ENCODE peak calls at places on chromosomes 3 and 15, in four cellular contexts. T is SJSA1, L is RPMI7951, A is HT-29. I is an unnamed sample.

GRCh38 chr3:52004158-52004787 is 8.6 kb upstream of the RPL29 start:
- DNase-seq in T (no peak), L (peak), A (no peak), I (no peak)

GRCh38 chr15:55695432-55695831 is 47.5 kb downstream of the PRTG start:
- DNase-seq in T (no peak), L (no peak), A (no peak), I (no peak)

GRCh38 chr3:8869613-8870012 is 93.7 kb downstream of the RAD18 start:
- DNase-seq in T (peak), L (peak), A (peak), I (peak)

GRCh38 chr15:44719293-44719999 is 8.1 kb downstream of the B2M start:
- DNase-seq in T (peak), L (peak), A (no peak), I (no peak)

GRCh38 chr15:31397851-31398661 is 71.4 kb downstream of the KLF13 start:
- DNase-seq in T (no peak), L (peak), A (no peak), I (no peak)

GRCh38 chr15:77500986-77501385 is 80.3 kb downstream of the HMG20A start:
- DNase-seq in T (no peak), L (peak), A (no peak), I (no peak)

GRCh38 chr15:40006003-40006402 is 33.0 kb downstream of the SRP14 start:
- DNase-seq in T (peak), L (no peak), A (no peak), I (no peak)

GRCh38 chr15:33132722-33133345 is 61.7 kb downstream of the FMN1 start:
- DNase-seq in T (peak), L (peak), A (peak), I (peak)

GRCh38 chr3:179015551-179016020 is 56.0 kb downstream of the ZMAT3 start:
- DNase-seq in T (peak), L (peak), A (peak), I (peak)

GRCh38 chr15:33860749-33861148 is 107.5 kb upstream of the CHRM5 start:
- DNase-seq in T (peak), L (peak), A (no peak), I (peak)

GRCh38 chr3:35760147-35760546 is 120.8 kb downstream of the ARPP21 start:
- DNase-seq in T (no peak), L (no peak), A (no peak), I (peak)

GRCh38 chr15:20106026-20106425 is 435.6 kb downstream of the GOLGA6L6 start:
- DNase-seq in T (no peak), L (peak), A (peak), I (no peak)

GRCh38 chr15:73324496-73325170 is 44.1 kb downstream of the HCN4 start:
- DNase-seq in T (no peak), L (no peak), A (no peak), I (no peak)

GRCh38 chr15:76803049-76803571 is 102.0 kb downstream of the SCAPER start:
- DNase-seq in T (no peak), L (no peak), A (no peak), I (no peak)

GRCh38 chr15:70383856-70384255 is 286.1 kb upstream of the TLE3 start:
- DNase-seq in T (no peak), L (no peak), A (no peak), I (no peak)

GRCh38 chr3:118187221-118187620 is 847.4 kb downstream of the IGSF11 start:
- DNase-seq in T (no peak), L (no peak), A (no peak), I (no peak)

I was measured in A172.